ENCODE peak calls at places on chromosomes 1 and 21, in four cellular contexts. G is HEK293T, K is K562, Q is HepG2. N is an unnamed sample.

GRCh38 chr1:47334765-47335435 is 1.3 kb downstream of the CMPK1 start:
- DNase-seq in G (no peak), K (no peak), Q (peak), N (no peak)

GRCh38 chr1:116254776-116255175 is 118.3 kb upstream of the ATP1A1 start:
- DNase-seq in G (no peak), K (no peak), Q (no peak), N (no peak)

GRCh38 chr1:111594128-111594693 is 25.4 kb upstream of the RAP1A start:
- DNase-seq in G (no peak), K (no peak), Q (no peak), N (no peak)

GRCh38 chr1:204025917-204026709 is 46.8 kb upstream of the SOX13 start:
- DNase-seq in G (no peak), K (no peak), Q (no peak), N (peak)

GRCh38 chr1:195071461-195071860 is 1536.8 kb downstream of the KCNT2 start:
- DNase-seq in G (no peak), K (no peak), Q (no peak), N (no peak)

GRCh38 chr1:41495171-41495948 is 10.9 kb upstream of the EDN2 start:
- DNase-seq in G (peak), K (peak), Q (peak), N (peak)

GRCh38 chr1:95117207-95118018 is at the start of gene TLCD4:
- DNase-seq in G (peak), K (peak), Q (peak), N (peak)

GRCh38 chr21:16304700-16305099 is 574.9 kb downstream of the USP25 start:
- DNase-seq in G (no peak), K (no peak), Q (no peak), N (no peak)

GRCh38 chr1:6521502-6521901 is 30.0 kb upstream of the PLEKHG5 start:
- DNase-seq in G (no peak), K (no peak), Q (no peak), N (no peak)

GRCh38 chr1:69567847-69568434 is at the start of gene LRRC7:
- DNase-seq in G (peak), K (peak), Q (no peak), N (peak)

GRCh38 chr1:226574591-226575435 is 26.2 kb downstream of the STUM start:
- DNase-seq in G (no peak), K (no peak), Q (no peak), N (no peak)

GRCh38 chr1:225524570-225524969 is 96.7 kb upstream of the LBR start:
- DNase-seq in G (no peak), K (no peak), Q (no peak), N (no peak)

GRCh38 chr1:206040328-206040727 is 12.6 kb upstream of the RHEX start:
- DNase-seq in G (no peak), K (no peak), Q (no peak), N (no peak)

GRCh38 chr1:62725255-62725654 is 37.1 kb upstream of the DOCK7 start:
- DNase-seq in G (no peak), K (no peak), Q (no peak), N (no peak)

GRCh38 chr1:18037651-18038050 is 69.9 kb upstream of the IGSF21 start:
- DNase-seq in G (no peak), K (no peak), Q (no peak), N (no peak)

GRCh38 chr1:243234978-243235657 is 20.0 kb downstream of the CEP170 start:
- DNase-seq in G (no peak), K (no peak), Q (no peak), N (no peak)

GRCh38 chr21:32073593-32073992 is 200.8 kb downstream of the HUNK start:
- DNase-seq in G (no peak), K (no peak), Q (no peak), N (no peak)
- TF ChIP-seq ELF4 in G (no peak), K (no peak), Q (no peak), N (no peak)

GRCh38 chr1:100542264-100542663 is 4.3 kb downstream of the GPR88 start:
- DNase-seq in G (no peak), K (no peak), Q (no peak), N (no peak)

GRCh38 chr1:100536031-100536430 is 1.9 kb upstream of the GPR88 start:
- DNase-seq in G (no peak), K (no peak), Q (no peak), N (no peak)

GRCh38 chr1:100538935-100539835 is 1.2 kb downstream of the GPR88 start:
- DNase-seq in G (peak), K (no peak), Q (no peak), N (peak)

GRCh38 chr1:100543640-100544039 is 5.7 kb downstream of the GPR88 start:
- DNase-seq in G (peak), K (peak), Q (peak), N (peak)

GRCh38 chr1:100539836-100540536 is 2.0 kb downstream of the GPR88 start:
- DNase-seq in G (no peak), K (no peak), Q (no peak), N (peak)
- TF ChIP-seq ELF4 in G (no peak), K (no peak), Q (no peak), N (peak)

DNA sequence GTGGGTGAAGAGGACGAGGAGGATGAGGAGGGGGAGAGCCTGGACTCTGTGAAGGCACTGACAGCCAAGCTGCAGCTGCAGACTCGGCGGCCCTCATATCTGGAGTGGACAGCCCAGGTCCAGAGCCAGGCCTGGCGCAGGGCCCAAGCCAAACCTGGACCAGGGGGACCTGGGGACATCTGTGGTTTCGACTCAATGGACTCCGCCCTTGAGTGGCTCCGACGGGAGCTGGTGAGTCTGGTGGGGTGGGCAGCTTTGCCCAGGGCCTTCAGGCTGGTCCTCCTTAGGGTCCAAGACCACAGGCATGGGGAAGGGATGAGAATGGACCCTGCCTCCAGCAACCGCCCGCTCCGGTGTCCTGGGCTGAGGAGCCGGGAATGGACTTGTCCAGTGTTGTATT is 430 bp downstream of the FAM167B start:
- DNase-seq in G (no peak), K (no peak), Q (no peak), N (no peak)
- TF ChIP-seq ELF4 in G (no peak), K (no peak), Q (no peak), N (no peak)

GRCh38 chr1:231778009-231778719 is 151.6 kb downstream of the DISC1 start:
- DNase-seq in G (no peak), K (no peak), Q (no peak), N (no peak)
- TF ChIP-seq ELF4 in G (no peak), K (no peak), Q (no peak), N (no peak)

DNA sequence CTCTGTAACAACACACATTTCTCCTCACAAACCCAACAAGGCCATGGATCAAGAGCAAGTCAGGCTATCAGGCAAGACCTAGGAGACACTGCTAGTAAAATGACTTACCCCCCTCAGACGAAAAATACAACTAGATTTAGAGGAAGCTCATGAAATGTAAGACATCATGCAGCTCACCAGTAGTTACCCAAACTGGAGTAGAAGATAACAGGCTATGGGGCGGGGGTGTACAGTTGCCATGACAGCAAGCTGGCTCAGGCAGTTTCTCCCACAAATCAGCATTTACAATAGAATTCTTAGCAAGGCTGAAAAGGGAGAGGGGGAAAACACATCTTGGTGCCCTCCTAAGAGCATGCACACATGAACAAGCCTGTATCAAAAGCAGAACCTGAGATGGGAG is 13.9 kb downstream of the TPM3 start:
- DNase-seq in G (no peak), K (peak), Q (no peak), N (no peak)
- TF ChIP-seq ELF4 in G (no peak), K (no peak), Q (no peak), N (no peak)

DNA sequence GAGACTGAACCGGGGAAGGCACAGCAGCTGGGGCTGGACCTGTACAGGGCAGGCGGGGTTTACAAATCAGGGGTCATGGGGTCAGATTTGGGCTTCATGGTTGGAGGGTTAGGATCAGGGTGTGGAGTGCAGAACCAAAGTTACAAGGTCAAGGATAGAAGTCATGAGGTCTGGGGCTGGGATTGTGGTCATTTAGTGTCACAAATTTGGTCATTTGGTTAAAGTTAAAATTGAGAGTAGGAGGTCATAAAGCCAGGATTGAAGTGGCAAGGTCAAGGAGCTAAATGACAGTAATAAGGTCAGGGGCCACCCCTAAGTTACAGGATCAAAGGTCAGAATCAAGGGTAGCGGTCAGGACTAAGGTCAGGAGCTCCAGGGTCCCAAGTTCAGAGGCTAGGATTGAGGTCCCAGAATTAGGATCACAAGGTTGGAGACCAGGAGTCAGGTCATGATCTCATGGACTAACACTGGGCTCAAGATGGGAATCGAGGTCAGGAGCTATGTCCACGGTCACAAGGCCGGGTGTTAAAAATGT is 20.4 kb downstream of the SERINC2 start:
- DNase-seq in G (no peak), K (no peak), Q (no peak), N (no peak)
- TF ChIP-seq ELF4 in G (no peak), K (no peak), Q (no peak), N (no peak)

N was measured in WTC11.